ENCODE peak calls at places on chromosomes 2 and 18, in four cellular contexts. R is DND-41, D is Calu3, G is brain microvascular endothelial cell. J is an unnamed sample.

GRCh38 chr18:23503038-23503966 is at the start of gene RMC1:
- DNase-seq in D (peak; percentile 98), R (peak; percentile 97), G (peak; percentile 88), J (peak; percentile 96)

GRCh38 chr2:175926272-175926671 is 75.8 kb downstream of the LNPK start:
- DNase-seq in G (peak; percentile 6), D (no peak), R (no peak), J (no peak)

GRCh38 chr2:26632624-26633185 is 8.5 kb downstream of the CIB4 start:
- DNase-seq in D (no peak), R (no peak), G (no peak), J (no peak)

GRCh38 chr18:58161659-58162058 is 117.6 kb downstream of the NEDD4L start:
- DNase-seq in R (no peak), G (no peak), D (no peak), J (no peak)

GRCh38 chr2:112031916-112032582 is 23.0 kb upstream of the TMEM87B start:
- DNase-seq in R (peak; percentile 58), D (no peak), G (no peak), J (no peak)

GRCh38 chr18:75124967-75125358 is 84.0 kb downstream of the PTGR3 start:
- DNase-seq in R (no peak), G (no peak), D (no peak), J (no peak)

GRCh38 chr18:8603663-8604520 is 5.3 kb upstream of the RAB12 start:
- DNase-seq in G (no peak), R (no peak), D (no peak), J (no peak)

GRCh38 chr2:6946722-6947121 is 29.5 kb downstream of the RNF144A start:
- DNase-seq in D (no peak), G (peak; percentile 49), R (no peak), J (no peak)

GRCh38 chr18:9835112-9835755 is 50.5 kb upstream of the TXNDC2 start:
- DNase-seq in D (no peak), G (no peak), R (no peak), J (no peak)

GRCh38 chr2:7427293-7428060 is 510.3 kb downstream of the RNF144A start:
- DNase-seq in G (peak; percentile 35), D (peak; percentile 44), R (peak; percentile 50), J (peak; percentile 52)

GRCh38 chr2:62163106-62163831 is 32.6 kb upstream of the B3GNT2 start:
- DNase-seq in D (no peak), G (no peak), R (no peak), J (no peak)

GRCh38 chr18:31977270-31977872 is 34.4 kb upstream of the TRAPPC8 start:
- DNase-seq in R (peak; percentile 27), G (peak; percentile 23), D (peak; percentile 43), J (peak; percentile 24)

GRCh38 chr2:38945931-38946330 is 56.3 kb downstream of the ARHGEF33 start:
- DNase-seq in D (no peak), G (no peak), R (no peak), J (no peak)

GRCh38 chr18:46283895-46284295 is 179.7 kb downstream of the HAUS1 start:
- DNase-seq in R (no peak), G (no peak), D (no peak), J (no peak)

GRCh38 chr18:48657446-48658120 is 118.8 kb downstream of the CTIF start:
- DNase-seq in D (no peak), R (no peak), G (peak; percentile 69), J (no peak)

GRCh38 chr2:65349863-65350262 is 82.5 kb downstream of the SPRED2 start:
- DNase-seq in G (peak; percentile 77), R (peak; percentile 24), D (peak; percentile 11), J (no peak)

GRCh38 chr2:44168684-44169154 is at the start of gene PPM1B:
- DNase-seq in R (no peak), G (no peak), D (peak; percentile 99), J (no peak)

GRCh38 chr18:36650206-36650605 is 178.6 kb downstream of the TPGS2 start:
- DNase-seq in G (no peak), D (no peak), R (no peak), J (no peak)

GRCh38 chr2:241344925-241345651 is 11.0 kb upstream of the FARP2 start:
- DNase-seq in G (no peak), D (no peak), R (no peak), J (no peak)

GRCh38 chr2:6754412-6754811 is 111.3 kb downstream of the CMPK2 start:
- DNase-seq in G (no peak), D (no peak), R (no peak), J (no peak)

GRCh38 chr2:165793161-165793778 is 777 bp downstream of the GALNT3 start:
- DNase-seq in G (peak; percentile 41), R (no peak), D (peak; percentile 49), J (peak; percentile 19)

GRCh38 chr2:105812180-105813044 is 67.7 kb downstream of the NCK2 start:
- DNase-seq in G (peak; percentile 61), R (no peak), D (no peak), J (peak; percentile 85)

GRCh38 chr2:46939596-46940359 is 24.2 kb upstream of the MCFD2 start:
- DNase-seq in R (peak; percentile 28), D (no peak), G (peak; percentile 61), J (peak; percentile 8)

GRCh38 chr2:50476174-50476573 is 555.8 kb downstream of the NRXN1 start:
- DNase-seq in R (no peak), G (no peak), D (no peak), J (no peak)

GRCh38 chr2:45169339-45170190 is 160.3 kb upstream of the SIX2 start:
- DNase-seq in R (peak; percentile 24), G (peak; percentile 17), D (peak; percentile 55), J (peak; percentile 27)

GRCh38 chr18:74951165-74951760 is 257.7 kb downstream of the PTGR3 start:
- DNase-seq in R (no peak), G (peak; percentile 96), D (peak; percentile 63), J (peak; percentile 26)

GRCh38 chr2:2187196-2187595 is 143.9 kb downstream of the MYT1L start:
- DNase-seq in R (no peak), D (no peak), G (no peak), J (no peak)

GRCh38 chr18:35624140-35624539 is 42.6 kb downstream of the GALNT1 start:
- DNase-seq in D (no peak), R (no peak), G (no peak), J (peak; percentile 17)

GRCh38 chr2:128187032-128187654 is 96.1 kb downstream of the UGGT1 start:
- DNase-seq in G (peak; percentile 43), R (no peak), D (no peak), J (no peak)

GRCh38 chr2:11738589-11739436 is 7.6 kb upstream of the LPIN1 start:
- DNase-seq in R (no peak), G (peak; percentile 58), D (peak; percentile 78), J (no peak)

GRCh38 chr2:155841442-155841841 is 491.1 kb downstream of the NR4A2 start:
- DNase-seq in D (no peak), R (no peak), G (no peak), J (no peak)

GRCh38 chr2:66428986-66429612 is 5.8 kb upstream of the MEIS1 start:
- DNase-seq in D (peak; percentile 34), G (peak; percentile 36), R (peak; percentile 30), J (no peak)

GRCh38 chr2:19573784-19574183 is 215.4 kb upstream of the OSR1 start:
- DNase-seq in D (no peak), R (no peak), G (no peak), J (no peak)

GRCh38 chr2:69152847-69153246 is 139.9 kb downstream of the ANTXR1 start:
- DNase-seq in D (no peak), G (no peak), R (no peak), J (no peak)

GRCh38 chr2:69154031-69154430 is 141.1 kb downstream of the ANTXR1 start:
- DNase-seq in D (no peak), G (no peak), R (no peak), J (no peak)

GRCh38 chr2:69151974-69152373 is 139.0 kb downstream of the ANTXR1 start:
- DNase-seq in G (no peak), D (no peak), R (no peak), J (no peak)

GRCh38 chr2:69147841-69148533 is 135.0 kb downstream of the ANTXR1 start:
- DNase-seq in R (no peak), G (no peak), D (no peak), J (no peak)

GRCh38 chr2:69149631-69150215 is 136.7 kb downstream of the ANTXR1 start:
- DNase-seq in G (peak; percentile 63), D (no peak), R (no peak), J (no peak)
- TF ChIP-seq CTCF in G (no peak), D (no peak), R (no peak), J (no peak)

GRCh38 chr2:207072579-207072978 is 93.2 kb downstream of the KLF7 start:
- DNase-seq in D (no peak), G (no peak), R (no peak), J (no peak)

GRCh38 chr2:207075456-207075855 is 90.3 kb downstream of the KLF7 start:
- DNase-seq in D (no peak), R (no peak), G (no peak), J (no peak)

GRCh38 chr2:207073791-207074678 is 91.7 kb downstream of the KLF7 start:
- DNase-seq in G (no peak), D (no peak), R (peak; percentile 84), J (peak; percentile 24)

GRCh38 chr2:207067476-207067875 is 98.3 kb downstream of the KLF7 start:
- DNase-seq in D (no peak), G (no peak), R (no peak), J (no peak)

DNA sequence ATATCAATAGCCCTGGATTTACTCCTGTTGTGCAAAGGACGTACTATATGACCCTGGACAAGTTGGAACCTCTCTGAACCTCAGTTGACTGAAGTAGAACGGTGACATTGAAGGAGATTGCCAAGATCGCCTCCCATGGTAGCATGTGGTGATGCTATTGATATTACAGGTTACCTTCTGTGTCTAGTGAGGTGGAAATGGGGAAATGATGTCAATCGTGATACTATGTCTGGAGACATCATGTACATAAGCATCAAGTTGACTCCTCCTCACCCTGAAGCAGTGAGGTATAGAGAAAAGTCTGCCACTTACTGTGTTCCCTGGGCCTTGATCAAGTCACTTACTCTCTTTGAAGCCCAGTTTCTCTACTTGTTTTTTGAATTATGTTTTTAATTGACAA is 93.9 kb downstream of the KLF7 start:
- DNase-seq in R (no peak), G (no peak), D (no peak), J (peak; percentile 20)
- TF ChIP-seq CTCF in R (no peak), G (no peak), D (no peak), J (no peak)

GRCh38 chr18:2497797-2498196 is 73.5 kb downstream of the METTL4 start:
- DNase-seq in G (no peak), R (no peak), D (no peak), J (no peak)
- TF ChIP-seq CTCF in G (no peak), R (no peak), D (no peak), J (no peak)

DNA sequence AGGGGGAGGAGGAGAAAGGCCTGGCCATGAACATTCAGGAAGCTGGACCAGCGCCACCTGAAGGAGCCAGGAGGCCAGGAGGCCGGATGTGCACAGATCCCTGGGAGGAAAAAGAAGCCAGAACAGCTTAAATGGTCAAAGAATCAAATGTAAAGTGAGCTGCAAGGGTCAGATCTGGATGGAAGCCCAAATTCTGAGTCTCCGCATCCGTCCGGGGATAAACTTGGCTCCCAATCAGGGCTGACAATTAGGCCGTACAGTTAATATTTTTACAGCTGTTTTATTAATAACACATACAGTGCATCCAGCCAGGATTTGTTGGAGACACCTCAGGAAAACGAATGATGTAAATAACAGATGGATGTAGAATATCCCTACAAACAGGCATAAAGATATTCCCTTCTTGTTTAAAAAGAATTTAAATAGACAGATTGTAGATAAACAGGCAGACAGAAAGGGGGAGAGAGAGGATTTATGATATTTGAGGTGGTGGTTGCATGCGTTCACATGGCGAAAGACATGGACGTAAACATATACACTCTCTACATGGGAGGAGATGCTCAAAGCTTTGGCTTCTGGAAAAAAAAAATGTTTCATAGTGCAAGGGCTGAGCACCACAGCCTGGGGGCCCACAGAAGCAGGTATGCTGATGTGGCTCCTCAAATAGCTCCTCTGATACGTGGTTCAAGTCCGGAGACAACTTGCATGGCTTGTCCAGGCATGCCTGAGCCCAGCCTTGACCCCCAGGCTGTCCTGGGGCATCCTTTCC is 495.3 kb upstream of the TCF4 start:
- DNase-seq in G (no peak), D (no peak), R (no peak), J (no peak)
- TF ChIP-seq CTCF in G (peak; percentile 31), D (no peak), R (no peak), J (no peak)